ENCODE peak calls at places on chromosome 13, in five cellular contexts. J, I, D, K and T are unnamed samples.

GRCh38 chr13:95404141-95404882 is 103.1 kb upstream of the ABCC4 start:
- DNase-seq in J (peak), I (peak), D (peak), K (peak), T (peak)

GRCh38 chr13:52850396-52851152 is 2.1 kb upstream of the PCDH8 start:
- DNase-seq in J (peak), I (no peak), D (peak), K (peak), T (peak)

GRCh38 chr13:48818495-48818961 is 157.2 kb upstream of the FNDC3A start:
- DNase-seq in J (no peak), I (no peak), D (peak), K (no peak), T (no peak)

GRCh38 chr13:21420706-21421105 is 38.4 kb downstream of the ZDHHC20 start:
- DNase-seq in J (no peak), I (no peak), D (no peak), K (no peak), T (no peak)

GRCh38 chr13:39877134-39877533 is 221.7 kb downstream of the COG6 start:
- DNase-seq in J (no peak), I (no peak), D (no peak), K (no peak), T (no peak)

GRCh38 chr13:52024481-52024880 is at the start of gene UTP14C:
- DNase-seq in J (no peak), I (no peak), D (no peak), K (no peak), T (no peak)

GRCh38 chr13:106599875-106600797 is 32.2 kb upstream of the ARGLU1 start:
- DNase-seq in J (no peak), I (no peak), D (no peak), K (no peak), T (no peak)

GRCh38 chr13:41463823-41464602 is 6.7 kb downstream of the RGCC start:
- DNase-seq in J (no peak), I (peak), D (no peak), K (peak), T (no peak)

GRCh38 chr13:26538363-26539317 is 18.8 kb upstream of the WASF3 start:
- DNase-seq in J (no peak), I (no peak), D (peak), K (no peak), T (no peak)

GRCh38 chr13:99386911-99387788 is 80.0 kb upstream of the GPR183 start:
- DNase-seq in J (peak), I (peak), D (peak), K (peak), T (no peak)